ENCODE peak calls at places on chromosomes 1 and 21, in four cellular contexts. T, U, N and I are unnamed samples.

GRCh38 chr1:91806777-91807700 is 78.9 kb downstream of the TGFBR3 start:
- DNase-seq in U (no peak), N (no peak), T (no peak), I (no peak)

GRCh38 chr1:149986486-149987296 is 23.8 kb downstream of the OTUD7B start:
- DNase-seq in N (no peak), U (no peak), T (no peak), I (no peak)

GRCh38 chr1:56803561-56804156 is 15.5 kb downstream of the FYB2 start:
- DNase-seq in N (peak), U (no peak), T (no peak), I (peak)

GRCh38 chr21:36478941-36479340 is 981 bp downstream of the CLDN14 start:
- DNase-seq in T (no peak), U (no peak), N (peak), I (no peak)

GRCh38 chr1:172483448-172483847 is 39.6 kb upstream of the PIGC start:
- DNase-seq in N (no peak), U (no peak), T (no peak), I (no peak)

GRCh38 chr1:206556047-206556747 is 48.9 kb downstream of the RASSF5 start:
- DNase-seq in T (no peak), U (no peak), N (no peak), I (no peak)

GRCh38 chr1:30515746-30516504 is 207.5 kb downstream of the MATN1 start:
- DNase-seq in T (no peak), N (no peak), U (no peak), I (no peak)

GRCh38 chr1:51576085-51576444 is 40.8 kb upstream of the OSBPL9 start:
- DNase-seq in T (no peak), N (no peak), U (peak), I (no peak)

GRCh38 chr1:209150114-209150513 is 433.4 kb upstream of the CAMK1G start:
- DNase-seq in N (no peak), T (no peak), U (peak), I (no peak)

GRCh38 chr21:35619184-35619583 is 441.1 kb downstream of the SETD4 start:
- DNase-seq in U (no peak), N (no peak), T (no peak), I (no peak)

GRCh38 chr1:110243581-110243980 is 33.5 kb downstream of the KCNC4 start:
- DNase-seq in N (no peak), U (peak), T (no peak), I (no peak)

DNA sequence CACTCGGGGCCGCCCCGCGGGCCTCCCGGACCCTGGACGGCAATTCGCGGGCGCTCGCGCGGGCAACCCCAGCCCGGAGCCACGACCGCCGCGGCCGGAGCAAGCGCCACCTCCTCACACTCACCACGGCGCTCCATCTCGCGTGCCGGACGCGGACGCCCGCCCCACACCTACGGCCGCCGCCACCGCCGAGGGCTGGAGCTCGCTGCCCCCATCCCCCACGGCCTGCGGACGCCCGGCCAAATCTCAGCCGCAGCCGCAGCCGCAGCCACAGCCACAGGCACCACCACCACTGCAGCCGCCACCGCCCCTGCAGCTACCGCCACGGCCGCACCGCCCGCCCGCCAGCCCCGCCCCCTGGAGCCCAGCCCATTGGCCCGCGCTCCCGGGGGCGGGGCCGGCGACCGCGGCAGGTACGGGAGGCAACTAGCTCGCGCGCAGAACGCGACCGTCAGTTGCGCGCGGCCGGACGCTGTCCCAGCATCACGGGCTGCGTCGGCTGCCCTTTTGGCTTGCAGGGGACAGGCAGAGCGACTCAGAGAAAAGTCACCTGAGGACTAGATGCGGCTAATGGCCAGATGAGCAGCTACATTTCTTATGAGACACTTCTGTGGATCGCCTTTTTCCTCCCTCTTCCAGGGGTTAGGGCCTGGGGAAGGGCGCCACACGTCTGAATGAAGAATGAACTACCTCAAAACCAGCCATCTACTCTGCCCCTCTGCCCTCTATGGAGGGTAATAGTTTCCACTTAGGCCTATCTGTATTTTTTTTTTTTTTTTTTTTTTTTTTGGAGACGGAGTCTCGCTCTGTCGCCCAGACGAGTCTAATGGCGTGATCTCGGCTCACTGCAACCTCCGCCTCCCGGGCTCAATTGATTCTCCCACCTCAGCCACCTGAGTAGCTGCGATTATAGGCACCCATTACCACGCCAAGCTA is at the start of gene ARHGAP29:
- DNase-seq in T (no peak), U (peak), N (peak), I (peak)
- TF ChIP-seq CTCF in T (no peak), U (no peak), N (no peak), I (no peak)

GRCh38 chr1:31955917-31956736 is 18.0 kb upstream of the PTP4A2 start:
- DNase-seq in U (peak), N (no peak), T (peak), I (peak)
- TF ChIP-seq CTCF in U (peak), N (no peak), T (no peak), I (no peak)

GRCh38 chr1:167949770-167950169 is 12.9 kb upstream of the MPC2 start:
- DNase-seq in U (no peak), N (no peak), T (no peak), I (no peak)

GRCh38 chr1:167955915-167956314 is 19.0 kb upstream of the MPC2 start:
- DNase-seq in U (no peak), N (no peak), T (no peak), I (no peak)

GRCh38 chr1:167947733-167948132 is 10.9 kb upstream of the MPC2 start:
- DNase-seq in T (no peak), N (no peak), U (no peak), I (no peak)

GRCh38 chr1:167950569-167950968 is 13.7 kb upstream of the MPC2 start:
- DNase-seq in T (no peak), N (no peak), U (no peak), I (no peak)
- TF ChIP-seq CTCF in T (no peak), N (no peak), U (no peak), I (no peak)

GRCh38 chr1:14924455-14925325 is 228.9 kb upstream of the TMEM51 start:
- DNase-seq in T (no peak), U (peak), N (peak), I (peak)
- TF ChIP-seq CTCF in T (no peak), U (no peak), N (no peak), I (no peak)

DNA sequence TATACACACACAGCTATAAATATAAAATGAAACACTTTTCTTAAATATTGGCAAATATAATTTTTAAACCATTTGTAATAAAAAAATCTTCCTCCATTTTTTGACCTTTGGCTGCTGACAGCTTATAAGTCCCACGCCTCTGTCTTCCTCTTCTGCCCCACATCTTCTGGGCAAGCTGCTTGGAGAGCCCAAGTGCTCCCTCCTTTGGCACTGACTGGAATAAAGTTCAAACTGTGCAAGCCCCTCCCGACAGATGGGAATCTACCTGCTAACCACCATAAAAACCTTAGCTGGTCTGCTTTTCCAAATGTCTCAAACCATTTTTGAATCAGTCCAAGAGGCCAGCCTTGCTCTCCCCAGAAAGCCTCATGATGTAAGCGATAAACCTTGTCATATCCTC is 99.7 kb downstream of the SNX7 start:
- DNase-seq in U (no peak), T (no peak), N (no peak), I (peak)
- TF ChIP-seq CTCF in U (no peak), T (no peak), N (no peak), I (no peak)

GRCh38 chr21:41606706-41607105 is 98.7 kb upstream of the TMPRSS2 start:
- DNase-seq in N (no peak), U (no peak), T (no peak), I (no peak)

GRCh38 chr21:41603476-41603875 is 95.5 kb upstream of the TMPRSS2 start:
- DNase-seq in U (no peak), T (no peak), N (no peak), I (no peak)

GRCh38 chr21:41605934-41606285 is 98.0 kb upstream of the TMPRSS2 start:
- DNase-seq in U (no peak), N (no peak), T (no peak), I (no peak)

GRCh38 chr21:41605178-41605933 is 97.4 kb upstream of the TMPRSS2 start:
- DNase-seq in T (no peak), U (no peak), N (no peak), I (no peak)

DNA sequence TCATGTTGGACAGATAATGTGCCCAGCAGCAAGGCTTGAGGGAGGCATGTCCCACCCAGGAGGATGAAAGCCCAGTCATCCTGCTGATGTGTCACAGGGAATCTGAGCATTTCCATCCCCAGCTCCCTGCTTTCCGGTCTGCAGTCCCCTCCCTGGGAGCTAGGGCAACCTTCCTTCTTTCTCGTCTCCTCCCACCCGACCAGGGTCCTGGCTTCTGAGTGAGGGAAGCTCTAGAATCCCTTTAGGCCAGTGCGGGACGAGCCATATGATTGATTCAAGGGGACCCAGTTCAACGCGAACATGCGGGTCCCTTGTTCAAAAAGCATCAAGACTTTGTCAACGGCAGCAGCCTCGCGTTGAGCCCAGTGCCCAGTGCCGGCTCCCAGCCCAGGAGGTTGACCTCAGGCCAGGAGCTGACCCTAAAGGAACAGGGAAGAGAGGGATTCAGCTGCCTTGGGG is 96.7 kb upstream of the TMPRSS2 start:
- DNase-seq in T (no peak), N (no peak), U (no peak), I (no peak)
- TF ChIP-seq CTCF in T (no peak), N (no peak), U (no peak), I (no peak)